ENCODE peak calls at places on chromosomes 16 and 17, in ten cellular contexts. R is fibroblast of pulmonary artery; D is ovary; J is activated T-cell treated with anti-CD3 and anti-CD28 coated beads, Interleukin-2, amount 50 U/mL, for 4 hours; I is HEK293T; G is posterior cingulate gyrus; U is amniotic stem cell; Z is EL; M is SJSA1; X is occipital lobe. W is an unnamed sample.

GRCh38 chr16:77500286-77500598 is 65.4 kb upstream of the ADAMTS18 start:
- DNase-seq in R (no peak), D (no peak), J (no peak), I (no peak), G (no peak), U (no peak), Z (no peak), M (no peak), X (no peak), W (no peak)

GRCh38 chr17:32007463-32008298 is 498 bp downstream of the LRRC37B start:
- DNase-seq in R (peak; percentile 25), D (no peak), J (peak; percentile 18), I (peak; percentile 20), G (no peak), U (peak; percentile 34), Z (peak; percentile 32), M (peak; percentile 27), X (peak; percentile 59), W (peak; percentile 70)

GRCh38 chr17:75576661-75577060 is 10.9 kb upstream of the MYO15B start:
- DNase-seq in R (no peak), D (no peak), J (no peak), I (no peak), G (no peak), U (no peak), Z (no peak), M (no peak), X (no peak), W (no peak)

GRCh38 chr16:49919327-49919726 is 63.4 kb upstream of the ZNF423 start:
- DNase-seq in R (no peak), D (no peak), J (no peak), I (no peak), G (no peak), U (no peak), Z (no peak), M (no peak), X (no peak), W (no peak)

GRCh38 chr16:31458835-31459721 is at the start of gene ARMC5:
- DNase-seq in R (peak; percentile 99), D (peak; percentile 98), J (peak; percentile 96), I (peak; percentile 85), G (peak; percentile 98), U (peak; percentile 95), Z (peak; percentile 98), M (peak; percentile 99), X (peak; percentile 95), W (peak; percentile 98)

GRCh38 chr16:82980810-82981209 is 354.0 kb downstream of the CDH13 start:
- DNase-seq in R (no peak), D (no peak), J (no peak), I (no peak), G (no peak), U (no peak), Z (no peak), M (no peak), X (no peak), W (no peak)

GRCh38 chr16:88380619-88381018 is 2.1 kb upstream of the ZNF469 start:
- DNase-seq in R (no peak), D (peak; percentile 13), J (no peak), I (no peak), G (no peak), U (no peak), Z (no peak), M (no peak), X (no peak), W (no peak)

GRCh38 chr17:48611681-48612455 is 1.1 kb upstream of the HOXB7 start:
- DNase-seq in R (no peak), D (no peak), J (no peak), I (no peak), G (no peak), U (no peak), Z (no peak), M (no peak), X (no peak), W (peak; percentile 59)

GRCh38 chr16:50301626-50302471 is 35.5 kb downstream of the ADCY7 start:
- DNase-seq in R (peak; percentile 55), D (peak; percentile 39), J (no peak), I (no peak), G (peak; percentile 14), U (no peak), Z (peak; percentile 83), M (peak; percentile 76), X (no peak), W (no peak)

GRCh38 chr17:52157603-52158449 is 688 bp downstream of the CA10 start:
- DNase-seq in R (no peak), D (no peak), J (no peak), I (no peak), G (no peak), U (no peak), Z (no peak), M (no peak), X (no peak), W (no peak)

GRCh38 chr16:27382187-27382855 is 19.7 kb upstream of the IL21R start:
- DNase-seq in R (no peak), D (no peak), J (no peak), I (no peak), G (no peak), U (no peak), Z (no peak), M (no peak), X (no peak), W (no peak)

GRCh38 chr17:77467513-77467912 is 326.7 kb downstream of the SEC14L1 start:
- DNase-seq in R (no peak), D (no peak), J (no peak), I (no peak), G (no peak), U (no peak), Z (no peak), M (no peak), X (no peak), W (no peak)

GRCh38 chr17:83190601-83191387 is 111.4 kb downstream of the METRNL start:
- DNase-seq in R (no peak), D (peak; percentile 39), J (no peak), I (no peak), G (no peak), U (no peak), Z (no peak), M (no peak), X (no peak), W (no peak)

GRCh38 chr17:48162946-48163506 is 55.5 kb downstream of the SNX11 start:
- DNase-seq in R (peak; percentile 8), D (no peak), J (no peak), I (peak; percentile 37), G (no peak), U (no peak), Z (peak; percentile 33), M (peak; percentile 77), X (no peak), W (no peak)

GRCh38 chr16:2799205-2799851 is 1.1 kb downstream of the PRSS41 start:
- DNase-seq in R (no peak), D (no peak), J (no peak), I (no peak), G (no peak), U (no peak), Z (no peak), M (no peak), X (no peak), W (no peak)

GRCh38 chr17:77109159-77110005 is 31.4 kb upstream of the SEC14L1 start:
- DNase-seq in R (no peak), D (no peak), J (no peak), I (no peak), G (no peak), U (no peak), Z (no peak), M (no peak), X (no peak), W (no peak)

GRCh38 chr16:83964684-83965443 is 3.2 kb upstream of the NECAB2 start:
- DNase-seq in R (no peak), D (no peak), J (no peak), I (no peak), G (no peak), U (no peak), Z (no peak), M (no peak), X (no peak), W (no peak)

GRCh38 chr17:48646183-48647102 is 20.3 kb upstream of the HOXB9 start:
- DNase-seq in R (no peak), D (no peak), J (peak; percentile 11), I (peak; percentile 32), G (no peak), U (no peak), Z (peak; percentile 30), M (no peak), X (no peak), W (peak; percentile 70)

GRCh38 chr17:21275579-21276339 is 8.8 kb upstream of the MAP2K3 start:
- DNase-seq in R (peak; percentile 74), D (peak; percentile 95), J (peak; percentile 97), I (peak; percentile 94), G (peak; percentile 94), U (peak; percentile 59), Z (peak; percentile 85), M (peak; percentile 78), X (peak; percentile 95), W (peak; percentile 86)

GRCh38 chr16:84141143-84141670 is 3.8 kb downstream of the HSDL1 start:
- DNase-seq in R (no peak), D (no peak), J (no peak), I (no peak), G (no peak), U (no peak), Z (no peak), M (no peak), X (no peak), W (no peak)

GRCh38 chr16:57354311-57354710 is 4.3 kb upstream of the CCL22 start:
- DNase-seq in R (no peak), D (no peak), J (no peak), I (no peak), G (no peak), U (no peak), Z (no peak), M (no peak), X (no peak), W (no peak)

GRCh38 chr17:70168044-70168978 is 1.0 kb upstream of the KCNJ2 start:
- DNase-seq in R (peak; percentile 68), D (peak; percentile 53), J (no peak), I (peak; percentile 69), G (peak; percentile 51), U (no peak), Z (peak; percentile 59), M (peak; percentile 41), X (peak; percentile 63), W (no peak)

GRCh38 chr16:85005278-85006069 is 5.9 kb downstream of the ZDHHC7 start:
- DNase-seq in R (no peak), D (no peak), J (no peak), I (no peak), G (no peak), U (no peak), Z (peak; percentile 84), M (no peak), X (no peak), W (no peak)

GRCh38 chr17:39923836-39924690 is 3.3 kb downstream of the ORMDL3 start:
- DNase-seq in R (peak; percentile 29), D (no peak), J (no peak), I (no peak), G (no peak), U (no peak), Z (peak; percentile 63), M (no peak), X (no peak), W (no peak)

GRCh38 chr17:32503251-32504165 is 16.7 kb downstream of the CDK5R1 start:
- DNase-seq in R (no peak), D (no peak), J (no peak), I (no peak), G (no peak), U (no peak), Z (peak; percentile 47), M (no peak), X (no peak), W (no peak)

GRCh38 chr17:41895617-41896016 is 23.1 kb downstream of the ACLY start:
- DNase-seq in R (no peak), D (peak; percentile 62), J (no peak), I (no peak), G (no peak), U (no peak), Z (no peak), M (no peak), X (no peak), W (no peak)

GRCh38 chr17:49748791-49749190 is 15.1 kb downstream of the FAM117A start:
- DNase-seq in R (no peak), D (no peak), J (peak; percentile 38), I (no peak), G (no peak), U (no peak), Z (no peak), M (no peak), X (no peak), W (no peak)

GRCh38 chr17:60559995-60560859 is 34.2 kb upstream of the APPBP2 start:
- DNase-seq in R (no peak), D (no peak), J (no peak), I (no peak), G (no peak), U (no peak), Z (no peak), M (no peak), X (no peak), W (no peak)

W was measured in RKO.